ENCODE peak calls at places on chromosomes 12 and 14, in eight cellular contexts. J is HTR-8/SVneo; C is activated CD4-positive, alpha-beta memory T cell treated with anti-CD3 and anti-CD28 coated beads, Interleukin-2, amount 10 ng/mL, durations not matched to agents 7 days and 5 days; X is effector memory CD4-positive, alpha-beta T cell; G is NCI-H69; V is mucosa of descending colon; A is iPS-NIHi11; Y is mammary epithelial cell. Q is an unnamed sample.

GRCh38 chr14:93772263-93772662 is 16.0 kb downstream of the PRIMA1 start:
- DNase-seq in V (no peak), G (no peak), Y (no peak), A (no peak), C (no peak), X (no peak), J (no peak), Q (no peak)

GRCh38 chr12:3364226-3364625 is 126.8 kb upstream of the PRMT8 start:
- DNase-seq in J (no peak), X (no peak), G (no peak), A (no peak), V (no peak), C (no peak), Y (no peak), Q (no peak)

GRCh38 chr12:90627180-90627896 is 327.6 kb downstream of the CCER1 start:
- DNase-seq in C (no peak), V (no peak), A (no peak), G (no peak), Y (peak), X (no peak), J (no peak), Q (no peak)

GRCh38 chr14:61298834-61299233 is 17.7 kb upstream of the TMEM30B start:
- DNase-seq in A (no peak), Y (no peak), X (no peak), G (peak), J (no peak), C (no peak), V (peak), Q (no peak)

GRCh38 chr12:124347805-124348658 is 53.1 kb downstream of the RFLNA start:
- DNase-seq in Y (no peak), G (no peak), V (peak), X (no peak), A (peak), C (peak), J (no peak), Q (no peak)

GRCh38 chr12:114611145-114612018 is 72.6 kb downstream of the TBX3 start:
- DNase-seq in A (no peak), Y (no peak), J (no peak), V (peak), G (peak), X (no peak), C (no peak), Q (no peak)

GRCh38 chr12:1926274-1926673 is 7.8 kb upstream of the CACNA2D4 start:
- DNase-seq in A (no peak), V (no peak), Y (no peak), J (no peak), C (peak), X (no peak), G (no peak), Q (no peak)

GRCh38 chr14:95157987-95158712 is 821 bp upstream of the DICER1 start:
- DNase-seq in V (no peak), A (peak), G (peak), C (no peak), Y (no peak), J (no peak), X (no peak), Q (no peak)

GRCh38 chr12:570237-570925 is 92.9 kb downstream of the NINJ2 start:
- DNase-seq in V (peak), X (no peak), Y (peak), C (no peak), G (no peak), J (peak), A (peak), Q (no peak)

GRCh38 chr14:104287301-104288009 is 149.1 kb downstream of the KIF26A start:
- DNase-seq in G (no peak), J (no peak), X (no peak), V (no peak), Y (no peak), A (no peak), C (no peak), Q (no peak)

GRCh38 chr12:15164997-15165659 is 56.1 kb downstream of the RERG start:
- DNase-seq in G (peak), A (no peak), V (no peak), Y (no peak), X (no peak), J (no peak), C (no peak), Q (peak)

GRCh38 chr12:76032043-76032981 is 736 bp upstream of the PHLDA1 start:
- DNase-seq in A (peak), X (no peak), J (no peak), Y (peak), V (peak), C (peak), G (no peak), Q (no peak)

GRCh38 chr14:66709292-66709691 is 201.3 kb downstream of the GPHN start:
- DNase-seq in A (no peak), Y (peak), J (peak), G (no peak), X (no peak), V (no peak), C (no peak), Q (no peak)

GRCh38 chr14:59727073-59727661 is 143.4 kb downstream of the RTN1 start:
- DNase-seq in A (no peak), C (no peak), Y (no peak), G (no peak), V (no peak), J (no peak), X (no peak), Q (no peak)

GRCh38 chr14:96083667-96084320 is 44.6 kb downstream of the C14orf132 start:
- DNase-seq in G (peak), Y (peak), C (no peak), J (no peak), X (no peak), A (no peak), V (no peak), Q (no peak)

Q was measured in smooth muscle cell of the brain vasculature.